ENCODE peak calls at places on chromosomes 6 and 20, in ten cellular contexts. R is ovary, M is heart left ventricle, X is A549, I is right lobe of liver, D is tibial nerve, P is uterus, W is gastrocnemius medialis, U is NB4, C is suprapubic skin. Y is an unnamed sample.

GRCh38 chr6:142395768-142396231 is 94.0 kb downstream of the ADGRG6 start:
- DNase-seq in R (no peak), M (no peak), X (no peak), I (no peak), D (no peak), P (no peak), W (no peak), U (no peak), C (no peak), Y (no peak)

GRCh38 chr6:123875784-123876183 is 72.1 kb downstream of the NKAIN2 start:
- DNase-seq in R (no peak), M (no peak), X (no peak), I (no peak), D (no peak), P (no peak), W (no peak), U (no peak), C (no peak), Y (no peak)

GRCh38 chr20:57613481-57613921 is 6.7 kb downstream of the ZBP1 start:
- DNase-seq in R (peak; percentile 3), M (peak; percentile 8), X (no peak), I (no peak), D (no peak), P (no peak), W (no peak), U (no peak), C (peak; percentile 28), Y (peak; percentile 70)

GRCh38 chr6:89368107-89368506 is 15.6 kb upstream of the UBE2J1 start:
- DNase-seq in R (peak; percentile 48), M (peak; percentile 40), X (peak; percentile 35), I (peak; percentile 58), D (peak; percentile 47), P (peak; percentile 68), W (no peak), U (peak; percentile 72), C (peak; percentile 70), Y (no peak)

GRCh38 chr20:15235799-15236198 is 898.4 kb upstream of the FLRT3 start:
- DNase-seq in R (no peak), M (no peak), X (no peak), I (no peak), D (no peak), P (no peak), W (no peak), U (no peak), C (no peak), Y (no peak)

GRCh38 chr20:62898093-62898964 is 28.0 kb downstream of the DIDO1 start:
- DNase-seq in R (no peak), M (no peak), X (no peak), I (no peak), D (no peak), P (no peak), W (no peak), U (no peak), C (no peak), Y (no peak)

GRCh38 chr20:21702553-21703467 is 2.7 kb upstream of the PAX1 start:
- DNase-seq in R (peak; percentile 21), M (no peak), X (peak; percentile 69), I (no peak), D (no peak), P (no peak), W (no peak), U (peak; percentile 59), C (no peak), Y (peak; percentile 92)

GRCh38 chr20:62304331-62305148 is 1.7 kb downstream of the ADRM1 start:
- DNase-seq in R (no peak), M (no peak), X (peak; percentile 35), I (no peak), D (no peak), P (no peak), W (no peak), U (no peak), C (no peak), Y (no peak)

GRCh38 chr6:63714091-63714490 is 78.5 kb downstream of the PHF3 start:
- DNase-seq in R (no peak), M (no peak), X (no peak), I (no peak), D (no peak), P (no peak), W (no peak), U (no peak), C (no peak), Y (no peak)

GRCh38 chr6:143634486-143634885 is 43.3 kb upstream of the PHACTR2 start:
- DNase-seq in R (no peak), M (no peak), X (no peak), I (no peak), D (no peak), P (no peak), W (no peak), U (no peak), C (no peak), Y (no peak)

GRCh38 chr20:20875716-20876115 is 163.3 kb upstream of the RALGAPA2 start:
- DNase-seq in R (no peak), M (no peak), X (no peak), I (no peak), D (no peak), P (no peak), W (no peak), U (no peak), C (no peak), Y (no peak)

GRCh38 chr20:2135018-2135417 is 33.4 kb downstream of the STK35 start:
- DNase-seq in R (no peak), M (no peak), X (no peak), I (no peak), D (no peak), P (no peak), W (no peak), U (no peak), C (no peak), Y (no peak)

GRCh38 chr20:62282877-62283503 is 19.8 kb upstream of the ADRM1 start:
- DNase-seq in R (no peak), M (peak; percentile 76), X (no peak), I (no peak), D (no peak), P (no peak), W (peak; percentile 81), U (no peak), C (no peak), Y (no peak)

GRCh38 chr20:9075264-9076095 is 6.6 kb downstream of the PLCB4 start:
- DNase-seq in R (no peak), M (no peak), X (no peak), I (no peak), D (no peak), P (no peak), W (no peak), U (no peak), C (no peak), Y (no peak)

DNA sequence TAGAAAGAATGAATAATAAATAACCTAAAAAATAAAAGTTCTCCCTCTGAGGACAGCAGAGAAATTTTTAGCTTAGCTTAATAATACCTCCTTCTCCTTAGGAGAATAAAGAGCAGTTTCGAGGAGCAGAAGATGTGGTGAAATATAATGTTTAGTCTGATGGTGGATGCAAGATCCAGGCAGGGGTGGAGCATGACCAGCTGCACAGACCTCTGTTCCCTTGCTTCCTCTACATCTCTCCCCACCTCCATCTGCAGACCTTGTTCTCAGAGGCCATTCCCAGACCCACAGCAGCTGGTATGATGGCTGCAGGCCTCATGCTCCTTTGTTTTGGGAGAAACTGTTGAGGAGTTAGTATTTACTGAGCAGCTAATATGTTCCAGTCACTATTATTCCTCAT is 1.5 kb downstream of the BTN3A2 start:
- DNase-seq in R (no peak), M (no peak), X (no peak), I (no peak), D (no peak), P (no peak), W (no peak), U (peak; percentile 70), C (no peak), Y (no peak)
- H3K4me3 ChIP-seq in R (no peak overlapping the region), M (peak overlapping the region; percentile 69), X (no peak overlapping the region), I (no peak overlapping the region), D (no peak overlapping the region), P (peak overlapping the region; percentile 64), W (no peak overlapping the region), U (peak overlapping the region; percentile 89), C (no peak overlapping the region), Y (no peak overlapping the region)

DNA sequence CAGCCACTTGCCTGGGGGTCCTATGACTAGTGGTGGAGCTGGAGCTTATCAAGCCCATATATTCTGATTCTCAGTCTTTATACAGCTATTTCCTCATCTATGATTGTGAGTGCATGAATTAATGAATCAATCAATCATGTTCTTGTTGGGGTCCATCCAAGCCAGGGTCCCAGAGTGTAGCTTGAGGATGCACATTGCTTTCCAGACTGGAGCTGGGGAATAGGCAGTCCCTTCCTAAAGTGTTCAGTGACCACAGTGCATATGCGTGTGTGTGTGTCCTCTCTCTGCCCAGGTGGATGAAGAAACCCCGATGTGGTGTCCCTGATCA is 25.1 kb downstream of the MMP24 start:
- DNase-seq in R (no peak), M (no peak), X (no peak), I (no peak), D (no peak), P (no peak), W (no peak), U (no peak), C (no peak), Y (no peak)
- TF ChIP-seq CTCF in R (no peak), M (no peak), X (no peak), I (no peak), D (no peak), P (no peak), W (no peak), U (no peak), C (no peak), Y (no peak)

GRCh38 chr20:36467076-36467999 is 74.0 kb upstream of the MYL9 start:
- DNase-seq in R (peak; percentile 50), M (peak; percentile 68), X (no peak), I (peak; percentile 59), D (peak; percentile 44), P (peak; percentile 47), W (no peak), U (no peak), C (peak; percentile 85), Y (peak; percentile 56)
- TF ChIP-seq POLR2A in R (no peak), M (no peak), X (no peak), I (no peak), D (no peak), P (no peak), W (no peak), U (no peak), C (no peak), Y (no peak)

GRCh38 chr20:53737404-53738038 is 143.9 kb upstream of the ZNF217 start:
- DNase-seq in R (no peak), M (no peak), X (no peak), I (no peak), D (no peak), P (no peak), W (no peak), U (peak; percentile 71), C (no peak), Y (no peak)

GRCh38 chr20:53734006-53734688 is 140.5 kb upstream of the ZNF217 start:
- DNase-seq in R (no peak), M (no peak), X (no peak), I (no peak), D (no peak), P (no peak), W (no peak), U (no peak), C (no peak), Y (no peak)

GRCh38 chr20:53736757-53737403 is 143.2 kb upstream of the ZNF217 start:
- DNase-seq in R (no peak), M (no peak), X (no peak), I (no peak), D (no peak), P (no peak), W (no peak), U (peak; percentile 90), C (no peak), Y (no peak)

GRCh38 chr20:53736122-53736756 is 142.6 kb upstream of the ZNF217 start:
- DNase-seq in R (no peak), M (no peak), X (no peak), I (no peak), D (no peak), P (no peak), W (no peak), U (no peak), C (no peak), Y (no peak)

GRCh38 chr20:53735536-53736050 is 142.0 kb upstream of the ZNF217 start:
- DNase-seq in R (no peak), M (no peak), X (peak; percentile 60), I (no peak), D (no peak), P (no peak), W (no peak), U (peak; percentile 86), C (no peak), Y (no peak)
- H3K4me3 ChIP-seq in R (no peak overlapping the region), M (no peak overlapping the region), X (no peak overlapping the region), I (no peak overlapping the region), D (no peak overlapping the region), P (no peak overlapping the region), W (no peak overlapping the region), U (no peak overlapping the region), C (no peak overlapping the region), Y (no peak overlapping the region)